ENCODE peak calls at places on chromosome 3, in four cellular contexts. B, W, N and D are unnamed samples.

GRCh38 chr3:64445318-64446300 is 220.3 kb upstream of the PRICKLE2 start:
- DNase-seq in N (peak; percentile 60), B (no peak), W (peak; percentile 44), D (peak; percentile 79)

GRCh38 chr3:184485906-184486305 is 75.7 kb upstream of the EPHB3 start:
- DNase-seq in W (no peak), B (no peak), N (no peak), D (no peak)

GRCh38 chr3:95280711-95281352 is 1218.0 kb downstream of the NSUN3 start:
- DNase-seq in N (no peak), B (no peak), W (no peak), D (no peak)

GRCh38 chr3:194072097-194072428 is 63.9 kb upstream of the HES1 start:
- DNase-seq in N (no peak), B (no peak), W (no peak), D (no peak)

GRCh38 chr3:27105904-27106303 is 263.3 kb downstream of the NEK10 start:
- DNase-seq in W (no peak), B (no peak), N (no peak), D (peak; percentile 22)

GRCh38 chr3:13827256-13827655 is 52.6 kb downstream of the WNT7A start:
- DNase-seq in B (no peak), W (no peak), N (no peak), D (no peak)

GRCh38 chr3:27644936-27645335 is 77.2 kb downstream of the EOMES start:
- DNase-seq in N (no peak), B (no peak), W (no peak), D (no peak)

GRCh38 chr3:107461721-107462120 is 61.0 kb upstream of the BBX start:
- DNase-seq in N (no peak), W (no peak), B (no peak), D (no peak)

GRCh38 chr3:183807329-183807728 is 18.0 kb downstream of the MAP6D1 start:
- DNase-seq in B (no peak), N (no peak), W (no peak), D (no peak)

GRCh38 chr3:153927107-153927506 is 194.1 kb upstream of the ARHGEF26 start:
- DNase-seq in B (no peak), N (no peak), W (no peak), D (no peak)
- TF ChIP-seq CTCF in B (no peak), N (no peak), W (no peak), D (no peak)

GRCh38 chr3:36696799-36697198 is 67.6 kb downstream of the DCLK3 start:
- DNase-seq in W (peak; percentile 22), N (no peak), B (no peak), D (no peak)

GRCh38 chr3:36695113-36695768 is 69.1 kb downstream of the DCLK3 start:
- DNase-seq in B (no peak), W (no peak), N (no peak), D (no peak)

GRCh38 chr3:36695769-36696137 is 68.6 kb downstream of the DCLK3 start:
- DNase-seq in B (no peak), W (no peak), N (no peak), D (no peak)

GRCh38 chr3:36698314-36698713 is 66.0 kb downstream of the DCLK3 start:
- DNase-seq in B (no peak), W (no peak), N (no peak), D (no peak)

DNA sequence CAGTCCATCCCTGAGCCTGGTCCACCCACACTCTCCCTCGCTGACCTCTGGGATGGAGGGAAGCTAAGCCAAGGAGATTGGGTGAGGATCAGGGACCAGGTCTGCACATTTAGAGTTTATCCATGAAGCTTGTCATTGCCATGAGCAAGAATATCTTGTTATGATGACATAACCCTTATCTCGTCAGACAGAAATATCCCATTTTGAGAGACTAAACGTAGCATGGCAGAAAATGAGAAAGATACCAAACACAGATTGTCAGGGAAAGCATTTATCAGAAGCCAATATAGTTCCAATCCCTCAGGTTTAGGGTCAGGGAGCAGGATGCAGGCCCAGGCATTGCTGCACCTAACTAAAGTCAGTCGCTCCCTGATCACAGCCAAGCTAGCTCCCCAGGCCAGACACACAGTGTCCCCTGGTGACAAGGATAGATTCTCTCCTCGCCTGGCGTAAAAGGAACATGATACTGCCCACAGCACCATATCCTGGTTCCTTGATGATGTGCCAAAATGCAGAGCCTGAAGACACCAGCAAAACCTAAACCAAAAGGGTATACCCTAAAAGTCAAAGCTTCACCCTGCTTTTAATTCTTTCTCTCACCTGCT is 66.9 kb downstream of the DCLK3 start:
- DNase-seq in N (no peak), W (peak; percentile 59), B (no peak), D (no peak)
- TF ChIP-seq CTCF in N (no peak), W (peak; percentile 63), B (no peak), D (no peak)

GRCh38 chr3:170867143-170867542 is 2.9 kb downstream of the RPL22L1 start:
- DNase-seq in B (no peak), W (no peak), N (no peak), D (no peak)

GRCh38 chr3:170868577-170869239 is 1.3 kb downstream of the RPL22L1 start:
- DNase-seq in N (no peak), B (no peak), W (no peak), D (no peak)

GRCh38 chr3:170869240-170869592 is 779 bp downstream of the RPL22L1 start:
- DNase-seq in W (no peak), N (no peak), B (no peak), D (no peak)

GRCh38 chr3:170867552-170867951 is 2.4 kb downstream of the RPL22L1 start:
- DNase-seq in B (no peak), N (no peak), W (no peak), D (no peak)

DNA sequence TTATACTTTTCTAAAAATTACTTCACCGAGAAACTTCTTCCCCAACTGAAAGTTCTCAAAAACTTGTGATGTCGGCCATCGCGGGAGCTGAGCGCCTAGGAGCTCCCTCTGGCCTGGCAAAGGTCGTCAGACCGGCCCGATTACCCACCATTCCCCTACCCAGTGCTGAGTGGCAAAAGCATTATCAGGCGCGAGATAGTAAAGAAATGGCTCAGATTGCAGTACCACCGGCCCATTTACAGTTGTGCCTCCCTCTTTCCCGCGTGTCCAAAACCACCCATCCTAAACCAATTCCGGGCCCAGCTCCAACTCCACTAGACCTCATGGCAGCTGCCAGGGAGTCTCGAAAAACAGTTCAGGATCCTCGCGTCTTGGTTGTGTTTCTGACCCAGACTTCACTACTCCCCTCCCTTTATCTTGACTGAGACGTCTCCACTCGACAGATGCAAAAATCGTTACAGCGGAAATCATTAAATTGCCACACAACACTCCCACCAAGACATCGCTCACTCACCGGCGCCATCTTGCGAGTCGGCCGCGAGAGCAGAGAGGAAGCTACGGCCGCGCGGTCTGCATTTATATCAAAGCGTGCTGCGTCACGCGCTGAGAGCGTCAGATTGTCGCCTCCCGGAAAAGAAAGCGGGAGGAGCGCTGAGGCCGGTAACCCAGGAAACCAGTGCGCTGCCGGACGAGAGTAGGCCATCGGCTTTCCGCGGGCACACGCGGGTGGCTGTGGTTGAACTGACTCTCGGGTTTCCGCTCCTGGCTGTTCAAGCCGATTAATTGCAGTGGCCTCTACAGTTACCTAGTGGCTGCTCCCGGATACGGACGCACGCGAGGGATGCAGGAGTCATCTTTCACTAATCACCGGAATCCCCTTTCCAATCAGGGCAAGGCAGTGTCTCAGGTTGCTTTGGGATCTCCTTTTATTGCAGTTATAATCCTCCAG is at the start of gene RPL22L1:
- DNase-seq in W (peak; percentile 96), N (peak; percentile 95), B (peak; percentile 93), D (peak; percentile 93)
- TF ChIP-seq CTCF in W (peak; percentile 7), N (no peak), B (peak; percentile 48), D (no peak)

DNA sequence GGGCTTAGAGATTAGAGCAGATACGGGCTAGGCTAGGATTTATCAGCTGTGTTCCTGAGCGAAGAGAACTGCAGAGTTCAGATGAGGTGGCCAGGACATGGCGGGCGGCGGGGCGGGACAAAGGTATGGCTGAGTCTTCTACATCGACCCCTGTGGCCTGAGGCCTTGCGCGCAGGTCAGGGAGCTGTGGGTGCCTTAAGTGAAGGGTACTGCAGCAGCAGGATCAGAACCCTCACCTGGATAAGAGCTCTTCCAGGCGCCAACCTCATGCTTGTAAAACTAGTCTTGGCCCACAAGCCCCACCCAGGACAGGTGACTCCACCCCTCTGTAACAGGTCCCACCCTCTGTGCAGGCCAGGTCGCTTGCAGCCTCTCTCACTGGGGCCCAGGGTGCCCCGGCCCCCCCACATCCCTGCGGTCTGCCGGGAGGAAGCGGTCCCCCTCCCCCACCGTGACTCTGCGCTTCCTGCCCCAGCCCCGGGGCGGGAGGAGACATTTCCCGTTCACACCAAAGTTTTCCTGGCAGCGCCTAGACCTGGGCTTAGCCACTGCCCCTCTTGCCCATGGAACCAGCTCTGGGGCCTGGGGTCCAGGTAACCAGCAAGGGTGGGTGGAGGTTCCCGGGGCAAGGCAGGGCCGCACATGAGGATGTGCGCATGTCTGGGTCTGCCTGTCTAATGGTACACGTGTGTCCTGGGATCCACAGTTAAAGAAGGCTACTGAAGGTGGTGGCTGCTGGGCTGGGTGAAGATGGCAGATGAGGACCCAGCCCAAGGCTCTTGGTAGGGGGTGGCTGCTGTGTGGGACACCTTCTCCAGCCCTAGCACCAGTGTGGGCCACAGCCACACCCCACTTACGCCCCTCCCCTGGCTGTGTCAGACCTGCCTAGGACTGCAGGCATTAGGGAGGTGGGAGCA is 8.3 kb downstream of the NBEAL2 start:
- DNase-seq in W (no peak), B (peak; percentile 71), N (peak; percentile 78), D (no peak)
- TF ChIP-seq CTCF in W (no peak), B (no peak), N (no peak), D (no peak)

GRCh38 chr3:196969660-196970546 is 1.3 kb upstream of the PIGZ start:
- DNase-seq in N (peak; percentile 69), W (peak; percentile 85), B (peak; percentile 27), D (peak; percentile 81)
- TF ChIP-seq CTCF in N (no peak), W (no peak), B (peak; percentile 89), D (peak; percentile 83)

DNA sequence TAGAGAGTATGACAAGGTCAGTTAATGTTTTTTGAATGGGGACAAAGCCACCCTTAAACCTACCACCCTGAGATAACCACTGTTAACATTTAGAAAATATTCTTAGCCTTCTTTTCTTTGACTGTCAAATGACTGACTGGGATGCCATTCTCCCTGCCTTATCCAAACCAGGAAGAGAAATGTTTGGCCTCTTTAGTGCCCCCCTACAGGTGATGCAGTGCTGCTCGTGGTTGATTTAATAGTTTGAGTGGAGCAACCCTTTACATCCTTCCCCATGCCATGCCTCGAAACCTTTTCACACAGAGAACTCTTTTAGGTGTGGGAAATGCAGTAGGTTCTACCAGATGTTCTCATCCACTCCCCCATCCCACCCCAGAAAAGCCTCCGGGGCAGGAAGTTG is 38.7 kb upstream of the UMPS start:
- DNase-seq in B (no peak), N (no peak), W (peak; percentile 15), D (no peak)
- TF ChIP-seq CTCF in B (no peak), N (no peak), W (no peak), D (no peak)

GRCh38 chr3:10358309-10358980 is 37.5 kb upstream of the SEC13 start:
- DNase-seq in W (no peak), N (no peak), B (no peak), D (no peak)
- TF ChIP-seq CTCF in W (no peak), N (no peak), B (no peak), D (no peak)

GRCh38 chr3:122680381-122681293 is at the start of gene PARP14:
- DNase-seq in N (peak; percentile 79), W (peak; percentile 39), B (peak; percentile 86), D (no peak)
- TF ChIP-seq CTCF in N (no peak), W (no peak), B (no peak), D (no peak)